ENCODE peak calls at places on chromosomes 12 and 14, in ten cellular contexts. R, K, S, E, P, Q, L, W, B and A are unnamed samples.

GRCh38 chr14:95318870-95319311 is 817 bp downstream of the CLMN start:
- DNase-seq in P (no peak), K (peak), S (no peak), R (no peak), E (no peak), B (no peak), Q (no peak), L (peak), W (no peak), A (no peak)

GRCh38 chr12:15716566-15716965 is 72.6 kb downstream of the EPS8 start:
- DNase-seq in K (no peak), E (no peak), L (no peak), Q (no peak), B (no peak), W (no peak), P (no peak), R (no peak), S (no peak), A (no peak)

GRCh38 chr14:91405241-91405721 is 12.3 kb downstream of the CCDC88C start:
- DNase-seq in K (no peak), B (peak), P (peak), L (no peak), Q (no peak), R (no peak), S (no peak), W (no peak), E (no peak), A (no peak)

GRCh38 chr12:126874427-126875026 is 1392.4 kb upstream of the TMEM132C start:
- DNase-seq in K (peak), S (peak), R (peak), E (peak), W (peak), Q (no peak), P (peak), L (peak), B (peak), A (peak)

GRCh38 chr14:23153891-23154796 is 29.3 kb downstream of the SLC7A8 start:
- DNase-seq in S (peak), W (peak), B (no peak), R (no peak), P (no peak), L (no peak), E (no peak), K (no peak), Q (no peak), A (no peak)

GRCh38 chr12:128316078-128316477 is 49.1 kb downstream of the TMEM132C start:
- DNase-seq in Q (no peak), E (no peak), P (no peak), W (no peak), L (no peak), R (no peak), K (no peak), B (no peak), S (no peak), A (no peak)

GRCh38 chr14:68791078-68791983 is 1.5 kb downstream of the ZFP36L1 start:
- DNase-seq in P (no peak), K (no peak), S (no peak), L (no peak), Q (no peak), W (peak), E (no peak), B (no peak), R (no peak), A (no peak)

GRCh38 chr14:102980409-102980810 is 57.9 kb downstream of the AMN start:
- DNase-seq in E (no peak), W (peak), K (no peak), B (no peak), R (no peak), L (no peak), Q (no peak), S (no peak), P (no peak), A (no peak)

GRCh38 chr12:28033538-28033915 is 61.0 kb upstream of the PTHLH start:
- DNase-seq in W (no peak), P (no peak), S (no peak), Q (no peak), R (no peak), B (no peak), E (no peak), L (no peak), K (no peak), A (no peak)

GRCh38 chr14:102982852-102983470 is 60.5 kb downstream of the AMN start:
- DNase-seq in K (no peak), S (no peak), Q (no peak), W (no peak), L (no peak), R (no peak), P (no peak), B (no peak), E (no peak), A (peak)

GRCh38 chr12:12736759-12737676 is 19.9 kb downstream of the CDKN1B start:
- DNase-seq in W (peak), E (no peak), B (peak), K (peak), P (peak), Q (no peak), R (no peak), S (no peak), L (peak), A (peak)

GRCh38 chr12:61891632-61892031 is 368.6 kb upstream of the USP15 start:
- DNase-seq in Q (no peak), E (no peak), L (no peak), P (no peak), B (no peak), W (no peak), K (no peak), R (no peak), S (peak), A (no peak)

GRCh38 chr12:132524405-132524804 is 34.5 kb downstream of the FBRSL1 start:
- DNase-seq in L (no peak), P (no peak), E (no peak), W (no peak), B (no peak), K (no peak), S (no peak), Q (no peak), R (no peak), A (no peak)

GRCh38 chr14:69880851-69881250 is 1.6 kb downstream of the SMOC1 start:
- DNase-seq in P (no peak), B (no peak), S (no peak), Q (no peak), W (no peak), K (no peak), E (no peak), R (no peak), L (no peak), A (no peak)

GRCh38 chr14:32627545-32628298 is 298.6 kb downstream of the AKAP6 start:
- DNase-seq in Q (no peak), S (no peak), L (no peak), P (no peak), R (no peak), W (peak), K (no peak), E (no peak), B (no peak), A (no peak)

GRCh38 chr14:99537399-99537798 is 56.2 kb downstream of the CCNK start:
- DNase-seq in S (peak), W (peak), B (no peak), P (no peak), L (no peak), R (no peak), K (no peak), Q (no peak), E (no peak), A (no peak)

GRCh38 chr12:103841690-103842584 is 903 bp upstream of the NT5DC3 start:
- DNase-seq in P (peak), S (peak), L (no peak), R (peak), E (peak), Q (peak), K (peak), W (no peak), B (no peak), A (no peak)

GRCh38 chr14:104431929-104432541 is 147.5 kb upstream of the C14orf180 start:
- DNase-seq in R (no peak), K (peak), Q (no peak), L (peak), S (no peak), P (no peak), E (no peak), B (no peak), W (no peak), A (no peak)

GRCh38 chr14:101033446-101034165 is 130.1 kb upstream of the RTL1 start:
- DNase-seq in E (no peak), K (no peak), P (no peak), L (no peak), B (no peak), S (no peak), W (no peak), R (no peak), Q (no peak), A (no peak)